ENCODE peak calls at places on chromosomes 6 and 20, in four cellular contexts. W is SJSA1, L is SK-N-SH, Q is heart right ventricle. A is an unnamed sample. For H3K4me1 and H3K36me3, the result is how much of the 10 kb centered on the place peaks cover.

GRCh38 chr6:139028658-139029469 is at the start of gene ABRACL:
- DNase-seq in W (peak), L (peak), Q (peak), A (peak)

GRCh38 chr6:20669571-20670314 is 135.5 kb downstream of the CDKAL1 start:
- DNase-seq in W (no peak), L (no peak), Q (no peak), A (no peak)

GRCh38 chr6:90413867-90414266 is 117.2 kb upstream of the BACH2 start:
- DNase-seq in W (no peak), L (peak), Q (peak), A (no peak)

GRCh38 chr6:53411451-53411850 is 62.7 kb upstream of the ELOVL5 start:
- DNase-seq in W (no peak), L (no peak), Q (no peak), A (no peak)

GRCh38 chr6:163585932-163586437 is 171.5 kb downstream of the QKI start:
- DNase-seq in W (peak), L (no peak), Q (peak), A (peak)

GRCh38 chr6:138289739-138290138 is 71.4 kb upstream of the PBOV1 start:
- DNase-seq in W (no peak), L (peak), Q (no peak), A (no peak)

GRCh38 chr20:4550740-4551139 is 171.0 kb upstream of the PRND start:
- DNase-seq in W (no peak), L (no peak), Q (no peak), A (no peak)

GRCh38 chr6:37051138-37052026 is 45.9 kb downstream of the FGD2 start:
- DNase-seq in W (peak), L (peak), Q (peak), A (peak)

GRCh38 chr6:29294499-29294914 is 7.0 kb upstream of the OR14J1 start:
- DNase-seq in W (no peak), L (no peak), Q (no peak), A (no peak)

GRCh38 chr6:34663887-34664269 is 32.7 kb downstream of the ILRUN start:
- DNase-seq in W (no peak), L (no peak), Q (no peak), A (no peak)
- H3K4me1 ChIP-seq in W (under half), L (under half), Q (under half), A (under half)

DNA sequence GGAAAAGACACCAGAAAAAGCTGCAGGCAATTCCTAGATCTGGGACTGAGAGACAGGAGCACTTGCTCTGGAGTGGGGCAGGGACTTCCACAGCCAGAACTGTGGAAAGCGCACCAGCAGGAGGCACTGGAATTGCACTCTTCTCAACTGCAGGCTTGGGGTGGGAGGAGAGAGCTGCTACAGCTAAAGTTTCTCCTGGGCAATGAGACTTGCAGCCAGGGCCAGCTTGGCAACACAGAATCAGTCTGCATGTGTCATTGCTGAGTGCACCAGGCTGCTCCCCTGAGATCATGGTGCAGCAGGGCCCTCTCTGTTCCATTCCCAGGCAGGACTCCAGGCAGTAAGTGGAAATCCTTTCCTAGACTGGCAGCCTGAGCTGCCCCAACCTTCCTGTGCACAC is 145.8 kb downstream of the INSM1 start:
- DNase-seq in W (no peak), L (no peak), Q (no peak), A (no peak)
- H3K36me3 ChIP-seq in W (under half), L (under half), Q (half or more), A (under half)

DNA sequence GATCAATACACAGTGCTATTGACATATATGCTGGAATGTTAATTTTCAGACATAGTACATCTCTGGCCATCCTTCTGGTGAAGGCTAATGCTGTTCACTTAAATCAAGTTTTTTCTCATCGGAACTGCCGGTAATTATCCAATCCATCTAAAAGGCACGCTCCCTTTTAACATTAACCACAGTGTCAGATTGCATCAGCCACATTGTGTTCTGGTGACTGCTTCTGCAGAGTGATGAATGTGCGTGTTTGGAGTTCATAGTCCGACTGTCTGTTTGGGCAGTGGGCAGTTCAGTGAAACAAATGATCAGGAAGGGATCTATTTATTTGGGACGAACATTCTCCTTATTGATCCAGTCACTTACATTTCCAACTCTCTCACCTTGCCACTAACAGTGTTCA is 49.5 kb downstream of the SOBP start:
- DNase-seq in W (no peak), L (peak), Q (no peak), A (no peak)
- H3K4me1 ChIP-seq in W (under half), L (under half), Q (half or more), A (half or more)

GRCh38 chr20:33583154-33583553 is 79.0 kb upstream of the C20orf144 start:
- DNase-seq in W (no peak), L (no peak), Q (no peak), A (no peak)

GRCh38 chr20:33584976-33585375 is 77.2 kb upstream of the C20orf144 start:
- DNase-seq in W (no peak), L (no peak), Q (no peak), A (no peak)

GRCh38 chr20:33589059-33589458 is 73.1 kb upstream of the C20orf144 start:
- DNase-seq in W (no peak), L (no peak), Q (no peak), A (no peak)

DNA sequence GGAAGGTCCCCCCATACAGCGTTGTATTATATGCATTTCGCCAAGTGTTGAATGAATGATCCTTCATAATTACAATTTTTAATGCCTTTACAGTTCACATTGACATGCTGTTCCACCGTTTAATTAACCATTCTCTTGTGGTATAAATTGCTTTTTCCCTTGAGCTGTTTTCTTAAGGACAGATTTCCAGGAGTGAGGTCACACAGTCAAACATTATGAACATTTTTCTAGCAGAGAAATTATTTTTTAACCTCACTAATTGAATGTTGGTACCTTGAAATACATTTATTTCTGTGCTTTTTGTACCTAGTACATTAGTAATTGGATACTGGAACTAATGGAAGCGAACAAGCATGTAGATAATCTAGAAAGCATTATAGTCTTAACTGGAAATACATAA is 76.7 kb upstream of the C20orf144 start:
- DNase-seq in W (no peak), L (no peak), Q (no peak), A (no peak)
- H3K36me3 ChIP-seq in W (under half), L (under half), Q (under half), A (under half)

DNA sequence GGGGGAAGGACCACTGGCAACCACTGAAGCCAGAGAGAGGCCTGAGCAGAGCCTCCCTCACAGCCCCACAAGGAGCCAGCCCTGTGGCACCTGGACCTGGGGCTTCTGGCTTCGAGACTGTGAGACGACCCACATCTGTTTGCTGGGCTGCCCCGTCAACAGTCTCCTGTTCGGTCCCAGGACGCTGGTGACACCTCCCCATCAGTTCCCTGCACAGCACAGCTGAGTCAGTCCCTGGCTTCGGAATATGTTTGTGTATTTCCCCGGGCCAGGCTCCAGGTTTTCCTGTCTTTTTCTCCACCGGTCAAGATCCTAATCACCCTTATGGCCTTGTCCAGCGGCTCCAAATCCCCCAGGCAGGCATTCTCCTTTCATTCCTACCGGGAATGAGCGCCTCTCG is 46.4 kb upstream of the SMOC2 start:
- DNase-seq in W (no peak), L (no peak), Q (no peak), A (no peak)
- H3K4me1 ChIP-seq in W (under half), L (under half), Q (under half), A (under half)

GRCh38 chr20:62266851-62267250 is 28.5 kb downstream of the OSBPL2 start:
- DNase-seq in W (no peak), L (no peak), Q (no peak), A (no peak)

GRCh38 chr20:62265365-62265764 is 27.0 kb downstream of the OSBPL2 start:
- DNase-seq in W (no peak), L (no peak), Q (no peak), A (no peak)

GRCh38 chr20:62266340-62266739 is 28.0 kb downstream of the OSBPL2 start:
- DNase-seq in W (no peak), L (no peak), Q (no peak), A (no peak)

GRCh38 chr20:62262064-62262463 is 23.7 kb downstream of the OSBPL2 start:
- DNase-seq in W (no peak), L (no peak), Q (no peak), A (no peak)

DNA sequence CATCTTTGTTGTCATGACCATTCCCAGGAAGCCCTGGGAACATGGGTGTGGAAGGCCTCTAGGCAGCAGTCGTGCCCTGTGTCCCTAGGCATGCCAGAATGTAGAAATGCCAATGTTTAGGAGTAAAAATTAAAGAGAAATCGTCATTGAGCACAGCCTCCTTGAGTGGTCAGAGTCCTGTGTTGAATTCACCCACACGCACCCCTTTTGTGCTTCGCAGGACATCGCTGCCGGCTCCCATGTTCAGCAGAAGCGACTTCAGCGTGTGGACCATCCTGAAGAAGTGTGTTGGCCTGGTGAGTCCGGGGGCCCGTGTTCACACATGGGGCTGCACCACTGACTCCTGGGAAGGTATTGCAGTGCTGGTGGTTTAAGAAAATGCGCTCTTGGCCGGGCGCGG is 25.1 kb downstream of the OSBPL2 start:
- DNase-seq in W (no peak), L (no peak), Q (no peak), A (no peak)
- H3K36me3 ChIP-seq in W (under half), L (under half), Q (half or more), A (under half)

DNA sequence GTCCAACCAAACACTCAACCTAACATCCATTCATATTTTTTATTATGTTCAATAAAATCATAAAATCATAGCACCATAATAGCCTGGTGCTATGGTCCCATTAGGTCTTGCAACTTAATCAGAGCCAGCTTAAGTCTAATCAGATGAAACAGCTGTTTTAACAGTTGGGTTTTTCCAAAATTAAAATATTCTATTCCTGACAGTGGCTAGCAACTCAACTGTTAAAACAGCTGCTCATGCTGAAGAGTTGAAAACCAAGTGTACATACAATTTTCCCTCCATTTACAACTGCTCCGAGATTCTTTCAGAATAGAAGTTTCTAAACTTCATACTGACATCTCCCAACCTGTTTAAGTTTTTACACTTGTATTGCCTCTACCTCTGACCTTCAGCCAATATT is 89.5 kb downstream of the UBE3D start:
- DNase-seq in W (no peak), L (no peak), Q (no peak), A (no peak)
- H3K4me1 ChIP-seq in W (under half), L (under half), Q (under half), A (under half)

DNA sequence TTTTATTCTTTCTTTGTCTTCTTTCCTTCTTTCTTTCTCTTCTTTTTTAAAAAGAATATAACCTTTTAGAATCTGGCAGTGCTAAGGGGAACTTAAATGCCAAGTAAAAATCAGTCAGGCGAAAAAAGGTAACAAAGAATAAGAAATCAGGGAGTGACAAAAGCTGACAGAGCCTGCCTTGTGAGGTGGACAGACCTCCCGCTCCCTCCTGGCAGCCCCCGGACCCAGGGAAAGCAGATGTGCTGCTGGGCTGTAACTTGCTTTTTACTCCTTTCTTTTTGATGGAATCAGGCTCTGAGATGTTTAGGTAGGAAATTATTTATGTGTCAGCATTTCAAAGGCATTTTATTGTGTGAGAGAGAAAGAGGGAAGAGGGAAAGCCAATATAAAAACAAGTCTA is 95.5 kb upstream of the TRAF3IP2 start:
- DNase-seq in W (no peak), L (no peak), Q (no peak), A (no peak)
- H3K36me3 ChIP-seq in W (under half), L (under half), Q (half or more), A (under half)

GRCh38 chr6:32845381-32845884 is 1.6 kb upstream of the PSMB8 start:
- DNase-seq in W (no peak), L (no peak), Q (no peak), A (no peak)
- H3K4me1 ChIP-seq in W (under half), L (under half), Q (half or more), A (under half)

A was measured in psoas muscle.